ENCODE peak calls at places on chromosomes 3 and 15, in five cellular contexts. B is mesenchymal stem cell, Q is iris pigment epithelial cell, F is T-cell, M is MV-4-11. D is an unnamed sample.

GRCh38 chr3:192409203-192409837 is 318.0 kb downstream of the FGF12 start:
- DNase-seq in M (no peak), Q (peak), B (peak), F (no peak), D (no peak)

GRCh38 chr3:6644070-6644929 is 216.6 kb upstream of the GRM7 start:
- DNase-seq in Q (no peak), B (no peak), M (no peak), F (no peak), D (no peak)

GRCh38 chr3:128082545-128082944 is 30.3 kb downstream of the SEC61A1 start:
- DNase-seq in B (no peak), Q (no peak), M (no peak), F (no peak), D (no peak)

GRCh38 chr3:124360626-124361025 is 368.7 kb upstream of the ROPN1 start:
- DNase-seq in Q (no peak), F (no peak), B (no peak), M (no peak), D (no peak)

GRCh38 chr3:190616627-190617026 is 102.7 kb downstream of the IL1RAP start:
- DNase-seq in B (no peak), M (peak), Q (no peak), F (no peak), D (no peak)

GRCh38 chr3:128503751-128504532 is 10.9 kb upstream of the GATA2 start:
- DNase-seq in Q (no peak), F (no peak), M (no peak), B (no peak), D (no peak)

GRCh38 chr15:29734917-29735572 is 87.2 kb downstream of the TJP1 start:
- DNase-seq in B (no peak), F (no peak), Q (peak), M (no peak), D (no peak)

GRCh38 chr3:62874398-62875102 is 666 bp downstream of the CADPS start:
- DNase-seq in B (no peak), F (no peak), Q (no peak), M (no peak), D (no peak)

GRCh38 chr15:90481023-90481422 is 48.7 kb upstream of the CRTC3 start:
- DNase-seq in F (no peak), Q (no peak), M (peak), B (peak), D (no peak)

GRCh38 chr3:48039487-48040190 is 23.4 kb upstream of the MAP4 start:
- DNase-seq in M (peak), F (no peak), B (peak), Q (peak), D (peak)

GRCh38 chr3:55014081-55014480 is 86.2 kb upstream of the LRTM1 start:
- DNase-seq in B (peak), F (no peak), M (peak), Q (no peak), D (no peak)

GRCh38 chr15:51307811-51308210 is 30.6 kb downstream of the CYP19A1 start:
- DNase-seq in Q (peak), M (peak), F (no peak), B (no peak), D (no peak)

GRCh38 chr15:71202712-71203111 is 87.4 kb downstream of the THSD4 start:
- DNase-seq in M (no peak), F (no peak), Q (no peak), B (no peak), D (no peak)

GRCh38 chr3:128011140-128011539 is 41.1 kb upstream of the SEC61A1 start:
- DNase-seq in Q (peak), M (no peak), F (no peak), B (peak), D (no peak)

GRCh38 chr15:88476635-88477038 is 9.1 kb downstream of the MRPS11 start:
- DNase-seq in Q (peak), M (peak), F (no peak), B (peak), D (no peak)

GRCh38 chr3:128804017-128804816 is 75.2 kb upstream of the ACAD9 start:
- DNase-seq in M (peak), F (peak), Q (peak), B (peak), D (no peak)

GRCh38 chr15:28920781-28921331 is 35.1 kb downstream of the APBA2 start:
- DNase-seq in F (no peak), B (no peak), M (no peak), Q (no peak), D (no peak)

GRCh38 chr3:150168694-150169093 is 198.0 kb upstream of the PFN2 start:
- DNase-seq in M (no peak), B (no peak), Q (no peak), F (no peak), D (no peak)

GRCh38 chr3:116199063-116199462 is 246.2 kb downstream of the LSAMP start:
- DNase-seq in M (no peak), B (no peak), F (no peak), Q (no peak), D (no peak)

GRCh38 chr3:72722930-72723726 is 125.1 kb downstream of the SHQ1 start:
- DNase-seq in F (no peak), B (peak), Q (peak), M (no peak), D (peak)

GRCh38 chr3:20323307-20323927 is 137.4 kb upstream of the SGO1 start:
- DNase-seq in Q (peak), B (no peak), M (no peak), F (no peak), D (no peak)

GRCh38 chr3:32959370-32959769 is 7.9 kb downstream of the CCR4 start:
- DNase-seq in Q (no peak), B (no peak), M (no peak), F (no peak), D (no peak)

GRCh38 chr15:71679223-71680078 is 130.9 kb upstream of the NR2E3 start:
- DNase-seq in F (no peak), B (peak), M (no peak), Q (peak), D (peak)

GRCh38 chr3:134809412-134810051 is 14.5 kb downstream of the EPHB1 start:
- DNase-seq in B (no peak), M (no peak), Q (no peak), F (no peak), D (no peak)